ENCODE peak calls at places on chromosomes 13 and 19, in five cellular contexts. Z is amygdala; Y is activated effector memory CD4-positive, alpha-beta T cell treated with Interleukin-2 at 50 U/mL for 16 hours; U is dermis microvascular lymphatic vessel endothelial cell; D is Caco-2. Q is an unnamed sample.

GRCh38 chr19:4140237-4140711 is 13.2 kb upstream of the CREB3L3 start:
- DNase-seq in Y (no peak), Z (no peak), U (peak), D (peak), Q (no peak)

GRCh38 chr19:8567522-8568172 is 9.6 kb downstream of the MYO1F start:
- DNase-seq in D (no peak), U (no peak), Z (no peak), Y (no peak), Q (no peak)

GRCh38 chr13:73177017-73177416 is 118.2 kb downstream of the KLF5 start:
- DNase-seq in D (no peak), Z (no peak), U (no peak), Y (no peak), Q (no peak)

GRCh38 chr13:71770710-71771109 is 96.3 kb downstream of the DACH1 start:
- DNase-seq in U (no peak), Z (no peak), D (no peak), Y (no peak), Q (no peak)

GRCh38 chr19:49231389-49231788 is 73.8 kb downstream of the TRPM4 start:
- DNase-seq in Y (peak), Z (no peak), D (no peak), U (no peak), Q (no peak)

GRCh38 chr13:113650731-113651148 is 7.3 kb downstream of the ATP4B start:
- DNase-seq in Z (no peak), U (no peak), Y (no peak), D (no peak), Q (no peak)

GRCh38 chr19:5308471-5309437 is 31.9 kb downstream of the PTPRS start:
- DNase-seq in Y (no peak), Z (peak), U (peak), D (no peak), Q (peak)

GRCh38 chr13:99227909-99228688 is 27.4 kb downstream of the UBAC2 start:
- DNase-seq in U (no peak), Z (no peak), Y (no peak), D (no peak), Q (no peak)

GRCh38 chr13:36188446-36188845 is 25.9 kb downstream of the SOHLH2 start:
- DNase-seq in Z (no peak), U (no peak), Y (no peak), D (no peak), Q (no peak)

GRCh38 chr13:27631156-27631555 is 9.5 kb downstream of the POLR1D start:
- DNase-seq in D (no peak), U (no peak), Y (no peak), Z (no peak), Q (no peak)

GRCh38 chr19:46621191-46622117 is 3.4 kb downstream of the PTGIR start:
- DNase-seq in D (no peak), Y (no peak), U (no peak), Z (no peak), Q (no peak)

GRCh38 chr19:39407644-39408391 is 1.2 kb downstream of the ZFP36 start:
- DNase-seq in Y (peak), Z (no peak), U (peak), D (peak), Q (no peak)

GRCh38 chr19:306151-306900 is 15.1 kb upstream of the PLPP2 start:
- DNase-seq in Y (no peak), U (no peak), D (no peak), Z (no peak), Q (no peak)

GRCh38 chr19:6739390-6739883 is at the start of gene TRIP10:
- DNase-seq in Y (peak), Z (peak), D (peak), U (peak), Q (no peak)

GRCh38 chr13:109868583-109869311 is 82.4 kb upstream of the IRS2 start:
- DNase-seq in Y (no peak), D (no peak), Z (no peak), U (no peak), Q (no peak)

GRCh38 chr13:110507678-110508381 is 53.7 kb downstream of the RAB20 start:
- DNase-seq in Z (no peak), U (no peak), Y (no peak), D (peak), Q (no peak)

GRCh38 chr19:5913739-5914357 is at the start of gene CAPS:
- DNase-seq in Z (no peak), Y (no peak), D (no peak), U (no peak), Q (no peak)

GRCh38 chr13:24719139-24719538 is 38.9 kb downstream of the ATP12A start:
- DNase-seq in Y (no peak), Z (no peak), U (no peak), D (no peak), Q (no peak)

GRCh38 chr19:5492281-5492812 is 37.1 kb downstream of the ZNRF4 start:
- DNase-seq in U (no peak), D (no peak), Y (no peak), Z (no peak), Q (no peak)